ENCODE peak calls at places on chromosomes 2 and 18, in four cellular contexts. P, U, T and Q are unnamed samples.

GRCh38 chr2:37897511-37897910 is 27.6 kb upstream of the RMDN2 start:
- DNase-seq in P (no peak), U (no peak), T (peak; percentile 26), Q (no peak)

GRCh38 chr2:25316101-25316500 is 25.6 kb downstream of the DNMT3A start:
- DNase-seq in P (no peak), U (no peak), T (no peak), Q (no peak)

GRCh38 chr18:45782662-45783061 is 42.8 kb upstream of the SIGLEC15 start:
- DNase-seq in P (no peak), U (no peak), T (no peak), Q (no peak)

GRCh38 chr2:223633656-223634055 is 31.5 kb upstream of the SCG2 start:
- DNase-seq in P (no peak), U (no peak), T (no peak), Q (peak; percentile 58)

GRCh38 chr2:66432801-66433694 is 1.9 kb upstream of the MEIS1 start:
- DNase-seq in P (peak; percentile 71), U (peak; percentile 86), T (peak; percentile 91), Q (peak; percentile 98)

GRCh38 chr2:25279091-25279651 is 62.6 kb downstream of the DNMT3A start:
- DNase-seq in P (no peak), U (no peak), T (no peak), Q (no peak)

GRCh38 chr2:171469176-171469575 is 35.1 kb downstream of the DCAF17 start:
- DNase-seq in P (no peak), U (no peak), T (no peak), Q (no peak)

GRCh38 chr2:26457695-26458364 is 20.1 kb downstream of the OTOF start:
- DNase-seq in P (no peak), U (no peak), T (peak; percentile 79), Q (no peak)